ENCODE peak calls at places on chromosomes 1 and 21, in seven cellular contexts. F is Peyer's patch; I is fibroblast of the aortic adventitia; S is CD8-positive, alpha-beta T cell; C is foreskin fibroblast; P is A549; G is heart right ventricle. J is an unnamed sample.

GRCh38 chr1:246971969-246972368 is 35.9 kb downstream of the ZNF695 start:
- DNase-seq in F (no peak), I (no peak), S (no peak), C (no peak), P (no peak), G (no peak), J (no peak)

GRCh38 chr1:28163496-28164120 is 12.9 kb downstream of the PTAFR start:
- DNase-seq in F (no peak), I (peak; percentile 71), S (no peak), C (no peak), P (no peak), G (no peak), J (no peak)

GRCh38 chr1:221887091-221887746 is 145.3 kb upstream of the DUSP10 start:
- DNase-seq in F (no peak), I (peak; percentile 73), S (no peak), C (peak; percentile 97), P (peak; percentile 73), G (peak; percentile 45), J (peak; percentile 99)

GRCh38 chr1:119978018-119978505 is 81.7 kb upstream of the ADAM30 start:
- DNase-seq in F (no peak), I (peak; percentile 64), S (no peak), C (no peak), P (no peak), G (no peak), J (no peak)

GRCh38 chr1:42424201-42424600 is 31.6 kb downstream of the ZMYND12 start:
- DNase-seq in F (no peak), I (peak; percentile 18), S (no peak), C (no peak), P (no peak), G (no peak), J (no peak)

GRCh38 chr21:27704567-27705166 is 737.8 kb upstream of the ADAMTS5 start:
- DNase-seq in F (no peak), I (no peak), S (no peak), C (peak; percentile 4), P (no peak), G (no peak), J (no peak)

GRCh38 chr1:110874303-110875215 is 1.6 kb downstream of the CD53 start:
- DNase-seq in F (no peak), I (no peak), S (no peak), C (no peak), P (no peak), G (no peak), J (no peak)

GRCh38 chr1:178530037-178530402 is 17.1 kb downstream of the TEX35 start:
- DNase-seq in F (peak; percentile 71), I (peak; percentile 44), S (no peak), C (peak; percentile 92), P (no peak), G (no peak), J (peak; percentile 91)

GRCh38 chr1:239633432-239633831 is 247.1 kb downstream of the CHRM3 start:
- DNase-seq in F (no peak), I (no peak), S (no peak), C (no peak), P (no peak), G (no peak), J (no peak)

GRCh38 chr1:25771246-25772114 is 28.5 kb upstream of the SELENON start:
- DNase-seq in F (peak; percentile 59), I (no peak), S (peak; percentile 50), C (no peak), P (no peak), G (peak; percentile 66), J (no peak)

GRCh38 chr1:185719021-185719420 is 15.2 kb upstream of the HMCN1 start:
- DNase-seq in F (no peak), I (peak; percentile 97), S (no peak), C (peak; percentile 92), P (no peak), G (peak; percentile 15), J (peak; percentile 96)

GRCh38 chr1:19557609-19558051 is 72.3 kb upstream of the CAPZB start:
- DNase-seq in F (no peak), I (no peak), S (no peak), C (no peak), P (no peak), G (no peak), J (peak; percentile 15)

GRCh38 chr1:30518186-30518585 is 205.2 kb downstream of the MATN1 start:
- DNase-seq in F (no peak), I (no peak), S (peak; percentile 0), C (no peak), P (no peak), G (no peak), J (no peak)

GRCh38 chr1:223726380-223727001 is 14.2 kb downstream of the CAPN2 start:
- DNase-seq in F (no peak), I (peak; percentile 98), S (peak; percentile 84), C (peak; percentile 97), P (peak; percentile 93), G (peak; percentile 85), J (peak; percentile 94)

GRCh38 chr1:18111605-18112297 is 4.2 kb downstream of the IGSF21 start:
- DNase-seq in F (no peak), I (no peak), S (no peak), C (no peak), P (no peak), G (no peak), J (no peak)

GRCh38 chr1:17335821-17336718 is 28.1 kb downstream of the PADI4 start:
- DNase-seq in F (peak; percentile 85), I (peak; percentile 57), S (peak; percentile 68), C (peak; percentile 36), P (peak; percentile 40), G (peak; percentile 40), J (peak; percentile 78)

GRCh38 chr1:110060034-110060661 is 10.3 kb downstream of the ALX3 start:
- DNase-seq in F (peak; percentile 72), I (peak; percentile 16), S (peak; percentile 80), C (no peak), P (peak; percentile 29), G (no peak), J (peak; percentile 45)

GRCh38 chr1:81950037-81950436 is 149.3 kb downstream of the ADGRL2 start:
- DNase-seq in F (no peak), I (no peak), S (no peak), C (no peak), P (no peak), G (no peak), J (no peak)

GRCh38 chr1:83583351-83584014 is 415.4 kb downstream of the TTLL7 start:
- DNase-seq in F (peak; percentile 58), I (peak; percentile 7), S (no peak), C (peak; percentile 7), P (no peak), G (no peak), J (peak; percentile 46)

GRCh38 chr1:61842863-61843514 is 100.7 kb downstream of the PATJ start:
- DNase-seq in F (no peak), I (peak; percentile 71), S (no peak), C (no peak), P (no peak), G (no peak), J (peak; percentile 18)

GRCh38 chr1:92480200-92480812 is 6.4 kb downstream of the GFI1 start:
- DNase-seq in F (peak; percentile 54), I (no peak), S (no peak), C (no peak), P (no peak), G (no peak), J (peak; percentile 39)

GRCh38 chr1:173420330-173420806 is 56.8 kb upstream of the PRDX6 start:
- DNase-seq in F (no peak), I (peak; percentile 88), S (peak; percentile 61), C (peak; percentile 70), P (peak; percentile 31), G (peak; percentile 54), J (peak; percentile 78)

GRCh38 chr1:216464489-216464888 is 41.2 kb upstream of the USH2A start:
- DNase-seq in F (no peak), I (peak; percentile 88), S (no peak), C (peak; percentile 83), P (no peak), G (no peak), J (peak; percentile 89)

GRCh38 chr1:162755306-162755705 is 35.2 kb upstream of the HSD17B7 start:
- DNase-seq in F (no peak), I (no peak), S (no peak), C (peak; percentile 16), P (no peak), G (no peak), J (no peak)

GRCh38 chr1:185440877-185441276 is 123.8 kb upstream of the IVNS1ABP start:
- DNase-seq in F (no peak), I (peak; percentile 39), S (no peak), C (peak; percentile 26), P (no peak), G (no peak), J (no peak)

GRCh38 chr21:37005548-37006242 is 807 bp upstream of the RIPPLY3 start:
- DNase-seq in F (no peak), I (no peak), S (no peak), C (no peak), P (no peak), G (no peak), J (no peak)

GRCh38 chr1:36034692-36035091 is 49.2 kb upstream of the TEKT2 start:
- DNase-seq in F (no peak), I (peak; percentile 19), S (no peak), C (peak; percentile 24), P (peak; percentile 2), G (no peak), J (peak; percentile 94)

GRCh38 chr1:31936278-31936965 is 1.7 kb downstream of the PTP4A2 start:
- DNase-seq in F (no peak), I (peak; percentile 37), S (no peak), C (no peak), P (no peak), G (no peak), J (peak; percentile 45)
- H3K4me3 ChIP-seq in F (peak overlapping the region; percentile 94), I (peak overlapping the region; percentile 96), S (peak overlapping the region; percentile 68), C (peak overlapping the region; percentile 70), P (peak overlapping the region; percentile 83), G (peak overlapping the region; percentile 75), J (peak overlapping the region; percentile 86)

DNA sequence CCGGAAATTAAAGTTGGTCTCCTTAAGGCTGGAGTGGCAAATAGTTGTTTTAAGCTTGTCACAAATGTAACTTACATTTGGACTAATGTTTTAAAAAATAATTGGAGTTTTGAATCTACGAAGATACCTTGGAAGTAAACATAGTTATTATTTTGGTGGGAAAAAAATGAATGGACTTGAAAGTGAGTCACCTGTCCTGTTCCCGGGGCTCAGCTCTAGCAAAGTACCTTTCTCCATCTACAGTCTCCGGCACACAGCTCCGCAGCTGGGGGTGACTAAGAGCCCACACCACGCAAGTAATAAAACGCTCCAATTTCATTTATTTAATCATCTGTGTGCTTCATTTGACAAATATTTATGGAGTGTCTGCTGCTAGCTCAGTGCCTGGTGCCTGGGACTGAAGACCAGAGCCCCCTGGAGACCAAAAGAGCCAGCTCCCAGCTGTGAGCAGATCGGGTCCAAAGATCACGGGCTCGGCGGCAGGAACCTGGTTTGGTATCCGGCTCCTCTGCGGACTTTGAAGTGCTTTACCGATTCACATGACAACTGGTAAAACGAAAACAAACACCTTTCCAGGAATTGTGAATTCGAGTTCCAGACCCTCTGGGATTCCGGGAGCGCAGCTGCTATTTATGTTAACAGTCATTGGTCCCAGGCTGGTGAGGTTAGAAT is 1.7 kb upstream of the RIPK4 start:
- DNase-seq in F (peak; percentile 90), I (peak; percentile 49), S (peak; percentile 19), C (peak; percentile 81), P (no peak), G (no peak), J (peak; percentile 88)
- TF ChIP-seq CTCF in F (peak; percentile 55), I (peak; percentile 38), S (no peak), C (peak; percentile 65), P (peak; percentile 35), G (peak; percentile 31), J (peak; percentile 36)

GRCh38 chr1:44808063-44808937 is at the start of gene BTBD19:
- DNase-seq in F (peak; percentile 66), I (peak; percentile 94), S (no peak), C (peak; percentile 90), P (no peak), G (peak; percentile 89), J (no peak)
- H3K4me3 ChIP-seq in F (peak within 1 kb of the TSS; percentile 0), I (peak within 1 kb of the TSS; percentile 72), S (peak within 1 kb of the TSS; percentile 35), C (peak within 1 kb of the TSS; percentile 44), P (peak within 1 kb of the TSS; percentile 31), G (peak within 1 kb of the TSS; percentile 49), J (no peak within 1 kb of the TSS)

GRCh38 chr1:24526940-24527542 is 24.4 kb downstream of the RCAN3 start:
- DNase-seq in F (no peak), I (peak; percentile 21), S (peak; percentile 58), C (no peak), P (peak; percentile 26), G (no peak), J (peak; percentile 38)
- TF ChIP-seq CTCF in F (peak; percentile 61), I (peak; percentile 62), S (peak; percentile 61), C (peak; percentile 58), P (peak; percentile 56), G (peak; percentile 52), J (peak; percentile 58)